ENCODE peak calls at places on chromosomes 16 and 17, in five cellular contexts. E is HTR-8/SVneo; T is body of pancreas; B is hepatic stellate cell; L is activated T-cell treated with anti-CD3 and anti-CD28 coated beads, Interleukin-2, amount 50 U/mL, for 4 hours. S is an unnamed sample.

GRCh38 chr16:27335349-27336052 is 21.7 kb downstream of the IL4R start:
- DNase-seq in L (no peak), T (no peak), B (no peak), E (no peak), S (no peak)

GRCh38 chr17:72358465-72358864 is 237.6 kb downstream of the SOX9 start:
- DNase-seq in L (no peak), B (no peak), T (no peak), E (no peak), S (peak)

GRCh38 chr17:61219460-61219859 is 180.2 kb upstream of the TBX2 start:
- DNase-seq in B (peak), E (no peak), T (peak), L (no peak), S (no peak)

GRCh38 chr16:2686912-2687507 is 4.7 kb downstream of the KCTD5 start:
- DNase-seq in E (no peak), T (peak), L (no peak), B (no peak), S (no peak)

GRCh38 chr17:18139949-18140348 is 31.4 kb downstream of the MYO15A start:
- DNase-seq in E (peak), T (no peak), L (no peak), B (peak), S (no peak)

GRCh38 chr17:28547096-28547622 is 5.3 kb downstream of the UNC119 start:
- DNase-seq in B (no peak), L (no peak), E (no peak), T (no peak), S (no peak)

GRCh38 chr17:82383411-82383810 is 11.8 kb downstream of the UTS2R start:
- DNase-seq in T (no peak), L (no peak), B (no peak), E (no peak), S (no peak)

GRCh38 chr16:87723224-87723619 is 42.6 kb downstream of the KLHDC4 start:
- DNase-seq in E (no peak), T (peak), B (no peak), L (no peak), S (no peak)

GRCh38 chr17:70446446-70446845 is 277.1 kb downstream of the KCNJ2 start:
- DNase-seq in B (no peak), T (no peak), L (no peak), E (no peak), S (no peak)